ENCODE peak calls at places on chromosomes 4 and X, in six cellular contexts. Z, Q, Y, N, R and L are unnamed samples.

GRCh38 chrX:129769467-129770154 is 10.1 kb upstream of the SASH3 start:
- DNase-seq in Y (no peak), N (peak; percentile 6), Q (no peak), R (no peak), Z (no peak), L (no peak)

GRCh38 chr4:11497972-11498371 is 69.3 kb upstream of the HS3ST1 start:
- DNase-seq in Y (no peak), Q (no peak), Z (no peak), N (peak; percentile 31), R (no peak), L (no peak)

GRCh38 chrX:120753413-120754251 is 122.0 kb downstream of the CT47B1 start:
- DNase-seq in N (no peak), Y (no peak), R (no peak), Z (no peak), Q (no peak), L (no peak)

GRCh38 chr4:101753702-101754101 is 36.8 kb upstream of the BANK1 start:
- DNase-seq in R (no peak), N (peak; percentile 23), Z (no peak), Y (no peak), Q (no peak), L (no peak)

GRCh38 chrX:19879742-19880378 is 7.5 kb downstream of the SH3KBP1 start:
- DNase-seq in N (no peak), R (no peak), Q (no peak), Z (no peak), Y (no peak), L (no peak)

GRCh38 chr4:55356991-55357461 is 11.0 kb downstream of the SRD5A3 start:
- DNase-seq in Z (no peak), R (peak; percentile 41), N (peak; percentile 48), Q (no peak), Y (no peak), L (no peak)

GRCh38 chrX:71103110-71103983 is 3.2 kb downstream of the CXorf65 start:
- DNase-seq in R (no peak), Q (no peak), Z (no peak), N (no peak), Y (no peak), L (peak; percentile 22)

GRCh38 chrX:8987672-8988250 is 46.2 kb downstream of the FAM9B start:
- DNase-seq in Q (no peak), R (no peak), Y (no peak), N (no peak), Z (no peak), L (no peak)

GRCh38 chr4:186726440-186727148 is 2.9 kb upstream of the FAT1 start:
- DNase-seq in N (peak; percentile 84), Y (peak; percentile 49), R (peak; percentile 60), Q (peak; percentile 80), Z (peak; percentile 13), L (peak; percentile 75)

GRCh38 chrX:68147848-68148247 is 285.4 kb downstream of the OPHN1 start:
- DNase-seq in N (no peak), Z (no peak), R (no peak), Q (no peak), Y (no peak), L (no peak)

GRCh38 chr4:185955817-185956542 is 113.0 kb upstream of the TLR3 start:
- DNase-seq in Z (no peak), Q (no peak), N (no peak), R (no peak), Y (no peak), L (no peak)

GRCh38 chr4:108171541-108172230 is 3.0 kb upstream of the LEF1 start:
- DNase-seq in Y (no peak), N (peak; percentile 15), R (no peak), Q (no peak), Z (no peak), L (no peak)

GRCh38 chr4:158090323-158090722 is 82.5 kb downstream of the GASK1B start:
- DNase-seq in R (no peak), Z (no peak), Y (no peak), Q (peak; percentile 2), N (peak; percentile 54), L (no peak)

GRCh38 chr4:54433686-54434085 is 204.6 kb downstream of the PDGFRA start:
- DNase-seq in Y (no peak), N (no peak), R (no peak), Q (peak; percentile 10), Z (no peak), L (no peak)

GRCh38 chrX:114976321-114976720 is 41.1 kb downstream of the IL13RA2 start:
- DNase-seq in N (peak; percentile 14), R (no peak), Q (no peak), Y (no peak), Z (no peak), L (no peak)

GRCh38 chr4:112213850-112214249 is 17.7 kb upstream of the AP1AR start:
- DNase-seq in Z (no peak), R (no peak), N (peak; percentile 59), Q (no peak), Y (peak; percentile 63), L (no peak)

GRCh38 chr4:109441858-109442480 is 8.4 kb downstream of the SEC24B start:
- DNase-seq in N (peak; percentile 57), Z (no peak), Y (no peak), Q (no peak), R (no peak), L (no peak)

GRCh38 chr4:185344743-185345538 is 50.8 kb downstream of the LRP2BP start:
- DNase-seq in Y (no peak), R (no peak), Z (no peak), Q (no peak), N (no peak), L (no peak)

GRCh38 chrX:141278306-141278705 is 36.0 kb upstream of the SPANXC start:
- DNase-seq in R (no peak), Q (peak; percentile 39), Y (no peak), Z (no peak), N (peak; percentile 3), L (no peak)

GRCh38 chr4:37995299-37995821 is 35.2 kb downstream of the PTTG2 start:
- DNase-seq in Y (no peak), N (no peak), Q (no peak), R (no peak), Z (no peak), L (no peak)

GRCh38 chr4:108018038-108018883 is 28.6 kb downstream of the HADH start:
- DNase-seq in Z (no peak), Y (peak; percentile 55), R (peak; percentile 85), N (peak; percentile 63), Q (peak; percentile 80), L (peak; percentile 86)

GRCh38 chr4:98746936-98747658 is 88.7 kb upstream of the TSPAN5 start:
- DNase-seq in R (no peak), Z (no peak), Y (no peak), Q (no peak), N (peak; percentile 52), L (no peak)

GRCh38 chr4:151717909-151718613 is 42.7 kb downstream of the GATB start:
- DNase-seq in Q (peak; percentile 44), R (no peak), Z (no peak), Y (no peak), N (peak; percentile 15), L (no peak)

GRCh38 chr4:55884851-55885219 is 31.4 kb downstream of the EXOC1 start:
- DNase-seq in Z (no peak), Y (no peak), Q (no peak), R (no peak), N (no peak), L (no peak)

GRCh38 chr4:184053476-184053875 is 148.4 kb downstream of the STOX2 start:
- DNase-seq in Q (no peak), N (no peak), Z (no peak), R (no peak), Y (no peak), L (no peak)

GRCh38 chr4:92969650-92970370 is 666.0 kb downstream of the GRID2 start:
- DNase-seq in Q (peak; percentile 43), N (peak; percentile 97), Y (peak; percentile 71), R (no peak), Z (no peak), L (no peak)
- TF ChIP-seq CTCF in Q (no peak), N (no peak), Y (no peak), R (no peak), Z (no peak), L (no peak)

DNA sequence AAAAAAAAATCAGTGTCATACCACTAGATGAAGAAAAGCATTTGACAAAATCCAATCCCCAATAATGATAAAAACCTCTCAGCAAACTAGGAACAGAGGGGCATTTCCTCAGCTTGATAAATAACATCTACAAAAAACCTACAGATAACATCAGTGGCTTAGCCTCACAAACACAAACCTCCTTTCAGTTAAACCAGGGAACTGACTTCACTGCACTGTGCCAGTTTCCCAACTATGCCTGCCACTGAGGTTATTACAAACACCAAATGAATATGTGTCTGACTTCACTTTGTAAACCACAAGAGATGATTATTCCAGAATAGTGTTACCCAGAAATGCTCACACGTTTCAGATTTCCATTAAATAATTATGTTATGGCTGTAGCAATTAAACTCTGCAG is 15.3 kb downstream of the MTMR8 start:
- DNase-seq in N (no peak), Z (no peak), R (no peak), Y (no peak), Q (no peak), L (no peak)
- H3K9me3 ChIP-seq in N (no peaks in the 10 kb centered on the region), Z (peaks cover 79% of the 10 kb centered on the region), R (peaks cover 27% of the 10 kb centered on the region), Y (no peaks in the 10 kb centered on the region), Q (peaks cover 28% of the 10 kb centered on the region), L (peaks cover 52% of the 10 kb centered on the region)

DNA sequence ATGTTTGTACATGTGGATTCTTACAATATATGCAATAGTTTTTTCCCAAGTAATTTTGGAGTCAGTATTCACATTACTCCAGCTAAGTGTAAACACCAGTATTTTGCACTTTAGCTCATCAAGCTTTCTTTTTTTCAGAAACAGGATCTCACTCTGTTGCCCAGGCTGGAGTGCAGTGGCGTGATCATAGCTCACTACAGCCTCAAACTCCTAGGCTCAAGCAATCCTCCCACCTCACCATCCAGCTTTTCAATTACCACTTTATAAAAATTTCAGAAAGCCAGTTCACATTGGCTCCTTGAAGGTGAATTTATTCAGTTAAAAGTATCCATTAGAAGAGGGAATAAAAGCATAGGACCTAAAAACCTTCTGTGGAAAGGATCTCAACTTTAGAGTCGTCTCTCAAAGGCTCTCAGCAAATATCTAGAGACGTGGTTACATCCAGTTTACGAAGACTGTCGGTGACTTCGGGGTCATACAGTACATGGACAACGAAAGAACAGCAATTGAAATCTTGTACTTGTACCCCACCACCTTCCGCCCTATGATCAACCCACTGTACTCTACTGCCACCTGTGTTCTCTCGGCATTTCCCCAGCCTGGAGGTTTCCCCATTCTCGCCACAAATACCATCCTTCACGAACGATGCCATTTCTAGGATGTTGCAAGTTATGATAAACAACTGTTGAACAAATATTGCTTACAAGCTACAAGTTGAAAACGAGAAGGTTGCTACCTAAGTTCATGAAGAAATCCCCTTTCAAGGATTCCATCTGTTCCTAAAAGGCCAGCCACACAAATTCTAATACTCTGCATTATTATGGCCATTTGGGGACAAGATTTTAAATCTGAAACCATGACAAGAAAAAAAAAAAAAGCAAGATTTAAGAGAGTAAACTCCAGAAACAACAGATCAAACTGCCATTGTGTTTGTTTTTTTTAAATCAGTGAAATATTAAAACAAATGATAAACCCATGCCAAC is 1.8 kb downstream of the APBB2 start:
- DNase-seq in Y (no peak), Z (no peak), Q (peak; percentile 38), N (peak; percentile 71), R (peak; percentile 65), L (peak; percentile 50)
- TF ChIP-seq CTCF in Y (peak; percentile 71), Z (peak; percentile 33), Q (peak; percentile 52), N (peak; percentile 75), R (peak; percentile 36), L (peak; percentile 58)

DNA sequence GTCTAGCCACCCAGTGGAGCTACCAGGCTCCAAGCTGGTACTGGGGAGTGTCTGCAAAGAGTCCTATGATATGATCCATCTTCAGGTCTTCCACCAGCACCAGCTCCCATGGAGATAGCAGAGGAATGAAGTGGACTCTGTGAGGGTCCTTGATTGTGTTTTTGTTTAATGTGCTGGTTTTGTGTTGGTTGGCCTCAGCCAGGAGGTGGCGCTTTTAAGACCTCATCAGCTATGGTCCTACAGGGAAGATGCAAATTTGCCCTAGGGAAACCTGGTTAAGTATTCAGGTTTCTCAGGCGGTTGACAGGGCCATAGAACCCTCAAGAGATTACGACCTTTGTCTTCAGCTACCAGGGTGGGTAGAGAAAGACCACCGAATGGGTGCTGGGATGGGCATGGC is 1141.1 kb downstream of the STIM2 start:
- DNase-seq in Q (no peak), R (no peak), Z (no peak), Y (no peak), N (no peak), L (no peak)
- H3K9me3 ChIP-seq in Q (no peaks in the 10 kb centered on the region), R (peaks cover 4% of the 10 kb centered on the region), Z (no peaks in the 10 kb centered on the region), Y (peaks cover 2% of the 10 kb centered on the region), N (no peaks in the 10 kb centered on the region), L (no peaks in the 10 kb centered on the region)